ENCODE peak calls at places on chromosome 16, in six cellular contexts. C is OCI-LY7, L is IMR-90, G is stomach, D is heart right ventricle, R is hepatocyte. W is an unnamed sample.
A peak's percentile ranks its signal among the peaks of the same experiment; 100 is the strongest.

GRCh38 chr16:6571044-6571443 is 761.6 kb upstream of the RBFOX1 start:
- DNase-seq in D (no peak), R (no peak), C (no peak), L (no peak), G (no peak), W (no peak)

GRCh38 chr16:87543436-87544191 is 50.8 kb upstream of the ZCCHC14 start:
- DNase-seq in R (no peak), L (no peak), C (peak; percentile 14), G (no peak), D (peak; percentile 40), W (no peak)

GRCh38 chr16:9908613-9909012 is 273.6 kb downstream of the GRIN2A start:
- DNase-seq in R (no peak), D (peak; percentile 26), L (no peak), G (no peak), C (no peak), W (no peak)

GRCh38 chr16:88533945-88534641 is 36.1 kb upstream of the ZC3H18 start:
- DNase-seq in R (peak; percentile 82), D (peak; percentile 84), L (peak; percentile 45), C (peak; percentile 87), G (peak; percentile 59), W (no peak)

GRCh38 chr16:13727943-13728342 is 192.0 kb upstream of the ERCC4 start:
- DNase-seq in G (no peak), D (no peak), R (no peak), L (no peak), C (no peak), W (no peak)

GRCh38 chr16:16021988-16022682 is 72.7 kb downstream of the ABCC1 start:
- DNase-seq in C (peak; percentile 60), G (peak; percentile 96), L (peak; percentile 97), R (peak; percentile 91), D (peak; percentile 94), W (peak; percentile 98)

GRCh38 chr16:56349711-56350161 is 75.6 kb downstream of the AMFR start:
- DNase-seq in D (no peak), G (no peak), C (no peak), L (no peak), R (no peak), W (no peak)

GRCh38 chr16:81551141-81551808 is 106.7 kb downstream of the CMIP start:
- DNase-seq in D (no peak), C (no peak), L (peak; percentile 70), R (no peak), G (no peak), W (no peak)

GRCh38 chr16:54928421-54929089 is 2.1 kb upstream of the IRX5 start:
- DNase-seq in L (no peak), D (peak; percentile 80), R (peak; percentile 77), C (peak; percentile 85), G (peak; percentile 77), W (peak; percentile 89)

GRCh38 chr16:82005491-82005830 is 5.8 kb downstream of the SDR42E1 start:
- DNase-seq in C (no peak), D (no peak), R (no peak), G (no peak), L (no peak), W (no peak)

GRCh38 chr16:50059669-50060068 is 6.1 kb upstream of the HEATR3 start:
- DNase-seq in G (no peak), L (no peak), C (no peak), D (no peak), R (no peak), W (no peak)

GRCh38 chr16:75322706-75323105 is 71.3 kb upstream of the BCAR1 start:
- DNase-seq in L (peak; percentile 64), C (no peak), G (no peak), D (no peak), R (no peak), W (no peak)

GRCh38 chr16:12901204-12901596 is 198 bp upstream of the SHISA9 start:
- DNase-seq in L (no peak), D (no peak), R (peak; percentile 44), G (no peak), C (no peak), W (no peak)

GRCh38 chr16:27762441-27762840 is 212.5 kb downstream of the KATNIP start:
- DNase-seq in G (no peak), C (no peak), L (peak; percentile 58), D (no peak), R (no peak), W (no peak)

GRCh38 chr16:69906838-69907301 is 44.3 kb upstream of the CLEC18A start:
- DNase-seq in L (peak; percentile 96), C (no peak), G (no peak), D (no peak), R (no peak), W (no peak)

GRCh38 chr16:81513204-81514040 is 68.8 kb downstream of the CMIP start:
- DNase-seq in L (no peak), G (no peak), R (no peak), D (peak; percentile 76), C (no peak), W (no peak)

GRCh38 chr16:89923640-89924297 is 627 bp downstream of the TUBB3 start:
- DNase-seq in C (no peak), G (no peak), R (peak; percentile 47), D (no peak), L (no peak), W (no peak)

GRCh38 chr16:29007865-29008593 is 23.2 kb downstream of the LAT start:
- DNase-seq in R (no peak), G (no peak), D (no peak), C (no peak), L (peak; percentile 90), W (no peak)

GRCh38 chr16:67396775-67397450 is 3.6 kb upstream of the TPPP3 start:
- DNase-seq in C (no peak), R (no peak), L (no peak), G (no peak), D (no peak), W (no peak)
- H3K4me3 ChIP-seq in C (no peak overlapping the region), R (no peak overlapping the region), L (no peak overlapping the region), G (no peak overlapping the region), D (no peak overlapping the region), W (peak overlapping the region; percentile 4)

GRCh38 chr16:3751878-3752277 is 34.6 kb upstream of the TRAP1 start:
- DNase-seq in C (no peak), R (no peak), G (no peak), L (no peak), D (no peak), W (no peak)
- TF ChIP-seq CTCF in C (no peak), R (no peak), G (no peak), L (no peak), D (no peak), W (no peak)

GRCh38 chr16:64238576-64238975 is 883.3 kb downstream of the CDH11 start:
- DNase-seq in L (peak; percentile 23), G (no peak), C (no peak), R (no peak), D (no peak), W (no peak)

GRCh38 chr16:64236351-64236750 is 885.5 kb downstream of the CDH11 start:
- DNase-seq in R (no peak), L (peak; percentile 10), G (no peak), C (no peak), D (no peak), W (no peak)

GRCh38 chr16:64242510-64242909 is 879.4 kb downstream of the CDH11 start:
- DNase-seq in C (no peak), R (no peak), D (no peak), L (no peak), G (no peak), W (no peak)

DNA sequence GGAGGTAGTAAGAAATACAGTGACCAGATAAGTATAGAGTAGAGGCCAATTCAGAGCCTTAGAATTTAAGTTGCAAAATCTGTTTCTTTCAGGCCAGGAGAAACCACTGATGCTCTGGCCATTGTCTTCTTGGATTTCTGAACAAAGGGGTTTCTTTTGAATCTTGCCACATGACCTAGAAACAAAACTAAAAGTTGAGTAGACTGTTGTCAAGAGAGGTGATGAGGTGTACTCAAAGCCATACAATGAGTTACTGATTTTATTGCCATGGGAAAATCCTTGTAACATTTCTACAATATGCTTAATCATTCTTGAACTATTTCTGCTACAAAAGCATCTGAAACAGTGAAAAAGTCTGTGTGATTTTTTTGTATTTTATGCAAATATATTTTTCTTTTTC is 881.3 kb downstream of the CDH11 start:
- DNase-seq in D (no peak), C (no peak), R (no peak), L (no peak), G (no peak), W (no peak)
- H3K27ac ChIP-seq in D (no peak overlapping the region), C (no peak overlapping the region), R (no peak overlapping the region), L (no peak overlapping the region), G (no peak overlapping the region), W (no peak overlapping the region)

GRCh38 chr16:31077592-31078199 is 3.5 kb downstream of the ZNF646 start:
- DNase-seq in G (no peak), L (no peak), R (no peak), D (no peak), C (no peak), W (no peak)
- H3K4me3 ChIP-seq in G (no peak overlapping the region), L (no peak overlapping the region), R (no peak overlapping the region), D (no peak overlapping the region), C (no peak overlapping the region), W (no peak overlapping the region)

GRCh38 chr16:18069683-18070082 is 266.9 kb downstream of the NPIPA8 start:
- DNase-seq in G (no peak), L (no peak), C (no peak), R (no peak), D (no peak), W (no peak)
- TF ChIP-seq CTCF in G (no peak), L (no peak), C (no peak), R (no peak), D (no peak), W (no peak)

GRCh38 chr16:2035431-2036199 is 8.9 kb downstream of the NHERF2 start:
- DNase-seq in D (peak; percentile 74), C (no peak), G (peak; percentile 85), R (peak; percentile 81), L (peak; percentile 77), W (no peak)
- H3K27ac ChIP-seq in D (peak overlapping the region; percentile 95), C (no peak overlapping the region), G (peak overlapping the region; percentile 92), R (peak overlapping the region; percentile 100), L (peak overlapping the region; percentile 100), W (peak overlapping the region; percentile 97)

W was measured in coronary artery.